ENCODE peak calls at places on chromosomes 6 and 20, in six cellular contexts. F is Peyer's patch; K is cardiac muscle cell; J is uterus; M is GM23248; W is CD8-positive, alpha-beta T cell. D is an unnamed sample.
A peak's percentile ranks its signal among the peaks of the same experiment; 100 is the strongest.

GRCh38 chr6:85669735-85670194 is 27.1 kb upstream of the SYNCRIP start:
- DNase-seq in J (no peak), K (peak; percentile 36), F (no peak), M (peak; percentile 49), W (peak; percentile 53), D (no peak)

GRCh38 chr6:24683297-24684296 is 16.7 kb downstream of the ACOT13 start:
- DNase-seq in K (no peak), M (no peak), F (no peak), J (no peak), W (no peak), D (no peak)

GRCh38 chr6:63487123-63487813 is 85.0 kb upstream of the LOC128125822 start:
- DNase-seq in J (no peak), M (no peak), W (no peak), F (no peak), K (no peak), D (no peak)

GRCh38 chr6:169046021-169046420 is 207.6 kb downstream of the THBS2 start:
- DNase-seq in K (no peak), F (no peak), M (peak; percentile 6), J (no peak), W (no peak), D (no peak)

GRCh38 chr6:136403166-136403980 is 113.7 kb upstream of the BCLAF1 start:
- DNase-seq in M (peak; percentile 96), J (peak; percentile 31), W (no peak), F (no peak), K (peak; percentile 86), D (no peak)

GRCh38 chr20:35327074-35327976 is 35.1 kb upstream of the FAM83C start:
- DNase-seq in F (peak; percentile 57), K (peak; percentile 34), M (no peak), J (no peak), W (no peak), D (no peak)

GRCh38 chr6:25312703-25313102 is 33.5 kb downstream of the CARMIL1 start:
- DNase-seq in J (no peak), W (no peak), M (peak; percentile 73), F (no peak), K (peak; percentile 83), D (no peak)

GRCh38 chr6:5270093-5270680 is 8.9 kb downstream of the FARS2 start:
- DNase-seq in M (no peak), W (no peak), K (peak; percentile 15), J (no peak), F (no peak), D (no peak)

GRCh38 chr6:74871757-74872156 is 334.1 kb downstream of the COL12A1 start:
- DNase-seq in K (peak; percentile 80), J (no peak), F (no peak), M (peak; percentile 30), W (no peak), D (no peak)

GRCh38 chr6:166660157-166660686 is 33.2 kb upstream of the RPS6KA2 start:
- DNase-seq in M (no peak), K (no peak), J (no peak), W (no peak), F (no peak), D (no peak)

GRCh38 chr6:116255246-116255800 is 1.4 kb upstream of the TSPYL4 start:
- DNase-seq in J (no peak), F (no peak), W (no peak), M (peak; percentile 37), K (peak; percentile 35), D (no peak)

GRCh38 chr20:60718743-60719142 is 533.3 kb upstream of the CDH4 start:
- DNase-seq in F (no peak), W (no peak), J (no peak), K (no peak), M (peak; percentile 2), D (no peak)

GRCh38 chr6:37882724-37883413 is 63.3 kb downstream of the ZFAND3 start:
- DNase-seq in K (peak; percentile 78), F (no peak), M (peak; percentile 77), W (no peak), J (no peak), D (no peak)

GRCh38 chr20:63273635-63274380 is 1.2 kb downstream of the ARFGAP1 start:
- DNase-seq in F (no peak), M (peak; percentile 92), W (no peak), J (no peak), K (peak; percentile 70), D (no peak)
- H3K27ac ChIP-seq in F (no peak overlapping the region), M (peak overlapping the region; percentile 87), W (peak overlapping the region; percentile 63), J (peak overlapping the region; percentile 44), K (no peak overlapping the region), D (no peak overlapping the region)

GRCh38 chr6:111739257-111739696 is 133.6 kb upstream of the TRAF3IP2 start:
- DNase-seq in F (no peak), K (no peak), M (no peak), W (no peak), J (no peak), D (no peak)

GRCh38 chr6:111738631-111739030 is 133.0 kb upstream of the TRAF3IP2 start:
- DNase-seq in J (no peak), M (no peak), F (no peak), K (no peak), W (no peak), D (no peak)

GRCh38 chr6:111738156-111738555 is 132.5 kb upstream of the TRAF3IP2 start:
- DNase-seq in K (no peak), M (no peak), F (no peak), J (no peak), W (no peak), D (no peak)

GRCh38 chr6:111741177-111741952 is 131.9 kb downstream of the FYN start:
- DNase-seq in W (no peak), M (no peak), F (no peak), K (no peak), J (no peak), D (no peak)

DNA sequence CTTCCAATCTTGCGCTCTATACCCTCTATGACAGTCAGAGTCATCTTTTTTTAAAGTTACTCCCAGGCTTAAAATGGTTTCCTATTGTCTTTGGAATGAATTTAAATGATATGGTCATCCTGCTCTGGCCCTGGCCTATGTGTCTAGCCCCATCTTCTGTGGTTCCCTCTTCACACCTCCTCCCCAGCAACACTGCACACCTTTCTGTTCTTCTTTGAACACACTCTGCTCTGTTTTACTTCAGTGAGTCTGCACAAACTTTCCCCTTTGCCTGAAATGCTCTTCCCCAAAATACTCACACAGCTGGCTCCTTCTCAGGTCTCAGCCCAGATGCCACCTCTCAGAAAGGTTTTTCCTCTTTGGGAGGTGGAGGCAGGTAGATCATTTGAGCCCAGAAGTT is 132.7 kb downstream of the FYN start:
- DNase-seq in F (no peak), M (no peak), W (no peak), J (no peak), K (no peak), D (no peak)
- H3K4me1 ChIP-seq in F (no peaks in the 10 kb centered on the region), M (peaks cover 39% of the 10 kb centered on the region), W (peaks cover 77% of the 10 kb centered on the region), J (no peaks in the 10 kb centered on the region), K (no peaks in the 10 kb centered on the region), D (no peaks in the 10 kb centered on the region)

DNA sequence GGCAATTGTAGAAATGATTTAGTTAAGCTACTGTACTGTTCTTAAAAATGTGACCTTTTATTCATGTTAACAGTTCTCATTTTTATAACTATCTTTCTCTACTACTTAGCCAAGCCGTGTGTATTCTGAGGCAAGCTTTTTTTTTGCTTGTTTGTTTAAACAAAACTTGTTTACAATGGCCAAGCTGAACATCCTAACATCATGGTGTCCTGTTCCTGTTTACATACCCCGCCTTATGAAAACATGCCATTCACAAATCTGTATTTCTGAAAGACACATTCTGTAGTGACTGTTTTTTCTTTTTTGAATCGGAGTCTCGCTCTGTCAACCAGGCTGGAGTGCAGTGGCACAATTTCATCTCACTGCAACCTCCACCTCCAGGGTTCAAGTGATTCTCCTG is 140.9 kb downstream of the NCOA3 start:
- DNase-seq in J (no peak), W (no peak), K (no peak), M (no peak), F (no peak), D (no peak)
- H3K36me3 ChIP-seq in J (no peaks in the 10 kb centered on the region), W (peaks cover 42% of the 10 kb centered on the region), K (peaks cover 35% of the 10 kb centered on the region), M (peaks cover 47% of the 10 kb centered on the region), F (no peaks in the 10 kb centered on the region), D (peaks cover 66% of the 10 kb centered on the region)

GRCh38 chr6:19329078-19329477 is 508.1 kb upstream of the ID4 start:
- DNase-seq in J (no peak), F (no peak), W (no peak), M (no peak), K (no peak), D (no peak)

GRCh38 chr6:19322691-19323470 is 514.3 kb upstream of the ID4 start:
- DNase-seq in M (peak; percentile 61), J (no peak), W (no peak), K (peak; percentile 57), F (no peak), D (no peak)

GRCh38 chr6:19327684-19328083 is 509.5 kb upstream of the ID4 start:
- DNase-seq in W (no peak), K (peak; percentile 25), F (no peak), M (peak; percentile 17), J (peak; percentile 64), D (no peak)

GRCh38 chr6:19325335-19325789 is 511.8 kb upstream of the ID4 start:
- DNase-seq in M (peak; percentile 16), K (no peak), J (no peak), W (no peak), F (no peak), D (no peak)

DNA sequence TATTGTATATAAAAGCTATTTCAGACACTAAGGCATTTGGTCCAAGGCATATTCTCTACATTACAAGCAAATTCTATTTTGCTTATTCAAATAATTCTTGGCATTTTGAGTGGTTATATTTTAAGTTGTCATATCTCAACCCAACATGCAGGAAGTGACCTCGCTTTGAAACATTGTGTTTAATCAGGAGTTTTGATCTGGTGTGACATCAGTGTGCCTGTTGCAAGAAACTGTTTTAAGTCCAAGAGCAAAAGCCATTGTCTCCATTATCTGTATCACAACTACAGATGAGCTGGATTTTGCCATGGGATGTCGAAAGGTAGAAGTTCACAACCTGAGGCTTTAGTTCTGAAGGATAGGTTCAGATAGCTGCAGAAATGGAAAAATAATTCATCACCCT is 509.9 kb upstream of the ID4 start:
- DNase-seq in F (no peak), M (peak; percentile 54), W (no peak), K (peak; percentile 35), J (no peak), D (no peak)
- H3K27ac ChIP-seq in F (no peak overlapping the region), M (peak overlapping the region; percentile 2), W (no peak overlapping the region), K (no peak overlapping the region), J (peak overlapping the region; percentile 35), D (peak overlapping the region; percentile 41)

GRCh38 chr20:4952229-4952628 is 49.1 kb downstream of the SLC23A2 start:
- DNase-seq in K (no peak), M (no peak), W (no peak), F (no peak), J (no peak), D (no peak)

GRCh38 chr20:4950437-4950836 is 50.9 kb downstream of the SLC23A2 start:
- DNase-seq in F (no peak), K (no peak), J (no peak), W (no peak), M (no peak), D (no peak)

GRCh38 chr20:4949833-4950178 is 51.5 kb downstream of the SLC23A2 start:
- DNase-seq in M (peak; percentile 81), K (peak; percentile 61), F (no peak), J (no peak), W (no peak), D (no peak)

GRCh38 chr20:4951299-4951698 is 50.0 kb downstream of the SLC23A2 start:
- DNase-seq in K (peak; percentile 87), M (peak; percentile 90), J (peak; percentile 27), F (no peak), W (no peak), D (no peak)

GRCh38 chr20:4950841-4951240 is 50.5 kb downstream of the SLC23A2 start:
- DNase-seq in M (no peak), F (no peak), W (no peak), K (no peak), J (no peak), D (no peak)
- H3K4me1 ChIP-seq in M (peaks cover 25% of the 10 kb centered on the region), F (no peaks in the 10 kb centered on the region), W (no peaks in the 10 kb centered on the region), K (no peaks in the 10 kb centered on the region), J (no peaks in the 10 kb centered on the region), D (no peaks in the 10 kb centered on the region)

D was measured in tibial artery.